ENCODE peak calls at places on chromosomes 1 and 21, in four cellular contexts. U, R, F and X are unnamed samples.

GRCh38 chr1:225961659-225962439 is 20.8 kb upstream of the LEFTY2 start:
- ATAC-seq in U (no peak), R (peak; percentile 62), F (peak; percentile 76), X (no peak)

GRCh38 chr1:178644308-178645120 is 80.5 kb upstream of the RALGPS2 start:
- ATAC-seq in U (peak; percentile 65), R (no peak), F (no peak), X (no peak)

GRCh38 chr21:31713973-31714740 is 17.8 kb downstream of the SCAF4 start:
- ATAC-seq in U (no peak), R (peak; percentile 30), F (peak; percentile 88), X (no peak)

GRCh38 chr1:1157914-1158710 is 15.6 kb upstream of the TTLL10 start:
- ATAC-seq in U (peak; percentile 67), R (peak; percentile 63), F (peak; percentile 83), X (peak; percentile 54)

GRCh38 chr1:86396503-86396900 is 379 bp upstream of the ODF2L start:
- ATAC-seq in U (no peak), R (no peak), F (no peak), X (no peak)

GRCh38 chr1:36199934-36200741 is 24.1 kb upstream of the THRAP3 start:
- ATAC-seq in U (peak; percentile 42), R (peak; percentile 33), F (peak; percentile 25), X (peak; percentile 84)

GRCh38 chr1:92816732-92817131 is 15.1 kb upstream of the RPL5 start:
- ATAC-seq in U (no peak), R (no peak), F (no peak), X (no peak)

GRCh38 chr1:79325705-79326104 is 319.2 kb upstream of the ADGRL4 start:
- ATAC-seq in U (no peak), R (no peak), F (no peak), X (no peak)

GRCh38 chr1:181390350-181391080 is 92.8 kb upstream of the CACNA1E start:
- ATAC-seq in U (no peak), R (no peak), F (no peak), X (no peak)

GRCh38 chr1:940121-941026 is 16.7 kb downstream of the SAMD11 start:
- ATAC-seq in U (peak; percentile 16), R (peak; percentile 4), F (peak; percentile 62), X (peak; percentile 40)

GRCh38 chr1:112325504-112325903 is 70.5 kb upstream of the CTTNBP2NL start:
- ATAC-seq in U (no peak), R (no peak), F (peak; percentile 61), X (peak; percentile 69)

GRCh38 chr1:6358757-6359567 is 34.6 kb downstream of the ACOT7 start:
- ATAC-seq in U (peak; percentile 43), R (peak; percentile 32), F (peak; percentile 38), X (peak; percentile 26)

GRCh38 chr1:221283532-221283931 is 404.3 kb downstream of the HLX start:
- ATAC-seq in U (no peak), R (no peak), F (no peak), X (no peak)

GRCh38 chr1:240508950-240509349 is 103.0 kb downstream of the GREM2 start:
- ATAC-seq in U (no peak), R (no peak), F (no peak), X (no peak)

GRCh38 chr1:63887809-63888208 is 114.0 kb downstream of the ROR1 start:
- ATAC-seq in U (no peak), R (no peak), F (no peak), X (no peak)

GRCh38 chr1:30521261-30521865 is 202.0 kb downstream of the MATN1 start:
- ATAC-seq in U (no peak), R (no peak), F (no peak), X (no peak)

GRCh38 chr1:67446893-67447292 is 16.7 kb upstream of the SERBP1 start:
- ATAC-seq in U (no peak), R (no peak), F (no peak), X (peak; percentile 25)

GRCh38 chr1:92736395-92736794 is 48.5 kb downstream of the EVI5 start:
- ATAC-seq in U (peak; percentile 71), R (peak; percentile 71), F (peak; percentile 75), X (no peak)

GRCh38 chr1:81678779-81679178 is 122.0 kb upstream of the ADGRL2 start:
- ATAC-seq in U (no peak), R (no peak), F (no peak), X (no peak)
- TF ChIP-seq EP300 in U (no peak), R (no peak), F (no peak), X (no peak)

GRCh38 chr1:115284209-115284608 is 53.8 kb downstream of the NGF start:
- ATAC-seq in U (no peak), R (no peak), F (no peak), X (peak; percentile 38)
- H3K27ac ChIP-seq in U (no peak overlapping the region), R (no peak overlapping the region), F (no peak overlapping the region), X (no peak overlapping the region)

GRCh38 chr1:230976360-230976759 is 2.3 kb downstream of the TTC13 start:
- ATAC-seq in U (no peak), R (no peak), F (no peak), X (no peak)

GRCh38 chr1:230978491-230979388 is at the start of the genes ARV1 and TTC13:
- ATAC-seq in U (peak; percentile 98), R (peak; percentile 97), F (peak; percentile 99), X (peak; percentile 100)

GRCh38 chr1:230979389-230979716 is 459 bp downstream of the ARV1 start:
- ATAC-seq in U (no peak), R (peak; percentile 16), F (no peak), X (no peak)

GRCh38 chr1:230976825-230977747 is 1.6 kb downstream of the TTC13 start:
- ATAC-seq in U (no peak), R (no peak), F (no peak), X (no peak)

GRCh38 chr1:230977781-230978490 is 725 bp downstream of the TTC13 start:
- ATAC-seq in U (peak; percentile 2), R (peak; percentile 48), F (peak; percentile 2), X (no peak)
- H3K4me1 ChIP-seq in U (peaks cover 27% of the 10 kb centered on the region), R (peaks cover 19% of the 10 kb centered on the region), F (peaks cover 35% of the 10 kb centered on the region), X (no peaks in the 10 kb centered on the region)

DNA sequence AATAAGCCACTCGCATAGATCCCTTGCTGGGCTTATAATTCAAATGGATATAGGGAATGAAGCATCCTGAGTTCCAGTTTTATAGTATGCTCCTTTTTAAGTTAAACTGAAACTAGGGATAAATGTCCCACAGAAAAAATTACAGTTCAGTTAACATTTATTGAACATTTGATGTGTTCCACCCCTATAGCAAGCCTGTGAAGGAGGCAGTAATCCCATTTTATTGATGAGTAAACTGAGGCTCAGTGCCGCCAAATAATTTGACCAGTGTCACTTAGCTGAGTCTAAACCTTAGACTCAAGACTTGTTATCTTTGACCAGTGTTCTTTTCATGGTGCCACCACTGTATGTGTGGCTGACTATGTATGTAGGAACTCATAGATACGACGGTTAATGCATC is 22.4 kb downstream of the URB2 start:
- ATAC-seq in U (no peak), R (no peak), F (no peak), X (no peak)
- TF ChIP-seq EP300 in U (no peak), R (no peak), F (no peak), X (no peak)

GRCh38 chr1:168223261-168223660 is 2.5 kb upstream of the SFT2D2 start:
- ATAC-seq in U (no peak), R (no peak), F (no peak), X (no peak)

GRCh38 chr1:168225476-168226190 is at the start of gene SFT2D2:
- ATAC-seq in U (peak; percentile 97), R (peak; percentile 92), F (peak; percentile 95), X (peak; percentile 96)

GRCh38 chr1:168227620-168228019 is 1.8 kb downstream of the SFT2D2 start:
- ATAC-seq in U (no peak), R (no peak), F (no peak), X (no peak)

GRCh38 chr1:168223681-168224515 is 1.9 kb upstream of the SFT2D2 start:
- ATAC-seq in U (no peak), R (no peak), F (no peak), X (no peak)

DNA sequence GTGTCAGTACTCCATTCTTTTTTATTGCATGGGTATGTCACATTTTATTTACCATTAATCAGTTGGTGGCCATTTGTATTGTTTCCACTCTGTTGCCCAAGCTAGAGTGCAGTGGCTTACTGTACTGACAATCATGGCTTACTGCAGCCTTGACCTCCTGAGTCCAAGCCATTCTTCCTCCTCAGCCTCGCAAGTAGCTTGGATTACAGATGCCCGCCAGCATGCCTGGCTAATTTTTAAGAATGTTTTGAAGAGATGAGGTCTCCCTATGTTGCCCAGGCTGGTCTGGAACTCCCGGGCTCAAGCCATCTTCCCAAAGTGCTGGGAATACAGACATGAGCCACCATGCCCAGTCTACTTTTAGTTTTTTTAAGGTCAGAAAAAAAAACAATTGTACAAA is 813 bp upstream of the SFT2D2 start:
- ATAC-seq in U (no peak), R (no peak), F (no peak), X (no peak)
- H3K27ac ChIP-seq in U (no peak overlapping the region), R (peak overlapping the region; percentile 94), F (peak overlapping the region; percentile 91), X (no peak overlapping the region)

DNA sequence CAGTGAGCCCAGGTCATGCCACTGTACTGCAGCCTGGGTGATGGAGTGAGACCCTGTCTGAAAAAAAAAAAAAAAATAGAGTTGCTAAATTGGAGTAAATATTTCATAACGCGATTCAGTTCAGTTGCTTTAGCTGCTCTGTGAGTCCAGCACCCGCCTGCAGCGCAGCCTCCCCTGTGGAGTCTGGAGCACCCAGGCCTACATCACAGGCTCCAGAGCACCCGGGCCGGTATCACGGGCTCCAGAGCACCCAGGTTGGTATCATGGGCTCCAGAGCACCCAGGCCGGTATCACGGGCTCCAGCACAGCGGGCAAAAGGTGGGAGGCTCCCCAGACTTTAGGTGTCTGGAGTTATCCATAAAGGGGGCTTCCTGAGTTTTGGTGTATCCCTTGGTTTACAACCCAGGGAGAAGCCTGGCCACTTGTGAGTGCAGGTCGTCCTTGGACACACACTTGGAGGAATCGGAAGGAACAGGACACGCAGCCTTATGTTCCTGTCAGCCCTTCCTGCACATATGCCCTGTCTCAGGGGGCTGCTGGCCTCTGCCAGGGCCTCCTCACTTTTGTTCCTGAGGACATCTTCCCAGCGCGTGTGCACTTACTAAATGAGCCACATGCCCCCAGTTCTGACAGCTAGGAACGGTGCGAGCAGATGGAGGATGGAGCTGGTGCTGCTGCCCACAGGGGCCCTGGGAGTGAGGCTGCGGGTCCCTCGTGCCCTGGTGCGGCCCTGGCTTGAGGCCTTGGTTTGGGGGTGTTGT is 25.1 kb downstream of the SKI start:
- ATAC-seq in U (no peak), R (no peak), F (no peak), X (no peak)
- H3K4me1 ChIP-seq in U (peaks cover 82% of the 10 kb centered on the region), R (no peaks in the 10 kb centered on the region), F (peaks cover 8% of the 10 kb centered on the region), X (no peaks in the 10 kb centered on the region)

GRCh38 chr1:151196292-151196800 is 2.0 kb upstream of the PIP5K1A start:
- ATAC-seq in U (peak; percentile 56), R (peak; percentile 60), F (peak; percentile 60), X (peak; percentile 21)
- TF ChIP-seq EP300 in U (no peak), R (no peak), F (no peak), X (no peak)